ENCODE peak calls at places on chromosomes 16 and 17, in eight cellular contexts. One of them, this sample, is unnamed.

GRCh38 chr16:23080329-23080728 is 68.9 kb downstream of the USP31 start:
- DNase-seq in cerebellar nuclear complex: no peak
- DNase-seq in hypothalamus: no peak
- DNase-seq in suprapubic skin: no peak
- DNase-seq in fibroblast of mammary gland: no peak
- DNase-seq in ACHN: no peak
- DNase-seq in stimulated activated CD4-positive, alpha-beta T cell treated with anti-CD3 and anti-CD28 coated beads, Interleukin-1b, Interleukin-23, amount 100 ng/mL, for 24 hours: no peak
- DNase-seq in frontal cortex: no peak
- DNase-seq in this sample: no peak

GRCh38 chr17:57735707-57736106 is 9.4 kb downstream of the CCDC182 start:
- DNase-seq in hypothalamus: no peak
- DNase-seq in fibroblast of mammary gland: no peak
- DNase-seq in stimulated activated CD4-positive, alpha-beta T cell treated with anti-CD3 and anti-CD28 coated beads, Interleukin-1b, Interleukin-23, amount 100 ng/mL, for 24 hours: no peak
- DNase-seq in ACHN: peak
- DNase-seq in cerebellar nuclear complex: no peak
- DNase-seq in frontal cortex: no peak
- DNase-seq in suprapubic skin: no peak
- DNase-seq in this sample: no peak

GRCh38 chr16:89827383-89828198 is 684 bp upstream of the SPIRE2 start:
- DNase-seq in frontal cortex: no peak
- DNase-seq in stimulated activated CD4-positive, alpha-beta T cell treated with anti-CD3 and anti-CD28 coated beads, Interleukin-1b, Interleukin-23, amount 100 ng/mL, for 24 hours: no peak
- DNase-seq in cerebellar nuclear complex: no peak
- DNase-seq in hypothalamus: peak
- DNase-seq in fibroblast of mammary gland: peak
- DNase-seq in suprapubic skin: no peak
- DNase-seq in ACHN: peak
- DNase-seq in this sample: peak

GRCh38 chr16:66375451-66375850 is 9.0 kb downstream of the CDH5 start:
- DNase-seq in ACHN: no peak
- DNase-seq in hypothalamus: no peak
- DNase-seq in suprapubic skin: no peak
- DNase-seq in fibroblast of mammary gland: no peak
- DNase-seq in stimulated activated CD4-positive, alpha-beta T cell treated with anti-CD3 and anti-CD28 coated beads, Interleukin-1b, Interleukin-23, amount 100 ng/mL, for 24 hours: no peak
- DNase-seq in cerebellar nuclear complex: no peak
- DNase-seq in frontal cortex: no peak
- DNase-seq in this sample: no peak

GRCh38 chr16:15907863-15908478 is 19.6 kb upstream of the CEP20 start:
- DNase-seq in stimulated activated CD4-positive, alpha-beta T cell treated with anti-CD3 and anti-CD28 coated beads, Interleukin-1b, Interleukin-23, amount 100 ng/mL, for 24 hours: peak
- DNase-seq in cerebellar nuclear complex: no peak
- DNase-seq in frontal cortex: no peak
- DNase-seq in suprapubic skin: no peak
- DNase-seq in ACHN: peak
- DNase-seq in hypothalamus: no peak
- DNase-seq in fibroblast of mammary gland: peak
- DNase-seq in this sample: no peak

GRCh38 chr17:45889579-45889978 is 4.8 kb upstream of the MAPT start:
- DNase-seq in ACHN: no peak
- DNase-seq in stimulated activated CD4-positive, alpha-beta T cell treated with anti-CD3 and anti-CD28 coated beads, Interleukin-1b, Interleukin-23, amount 100 ng/mL, for 24 hours: no peak
- DNase-seq in hypothalamus: no peak
- DNase-seq in frontal cortex: no peak
- DNase-seq in cerebellar nuclear complex: no peak
- DNase-seq in fibroblast of mammary gland: no peak
- DNase-seq in suprapubic skin: no peak
- DNase-seq in this sample: no peak

GRCh38 chr17:72430611-72431432 is 310.0 kb downstream of the SOX9 start:
- DNase-seq in hypothalamus: no peak
- DNase-seq in ACHN: no peak
- DNase-seq in fibroblast of mammary gland: peak
- DNase-seq in cerebellar nuclear complex: no peak
- DNase-seq in stimulated activated CD4-positive, alpha-beta T cell treated with anti-CD3 and anti-CD28 coated beads, Interleukin-1b, Interleukin-23, amount 100 ng/mL, for 24 hours: no peak
- DNase-seq in frontal cortex: no peak
- DNase-seq in suprapubic skin: no peak
- DNase-seq in this sample: no peak

GRCh38 chr17:33871720-33872535 is 383.2 kb upstream of the CCL2 start:
- DNase-seq in ACHN: no peak
- DNase-seq in stimulated activated CD4-positive, alpha-beta T cell treated with anti-CD3 and anti-CD28 coated beads, Interleukin-1b, Interleukin-23, amount 100 ng/mL, for 24 hours: no peak
- DNase-seq in suprapubic skin: no peak
- DNase-seq in cerebellar nuclear complex: no peak
- DNase-seq in hypothalamus: no peak
- DNase-seq in frontal cortex: no peak
- DNase-seq in fibroblast of mammary gland: peak
- DNase-seq in this sample: no peak

GRCh38 chr16:84875846-84876245 is 56.1 kb downstream of the CRISPLD2 start:
- DNase-seq in frontal cortex: no peak
- DNase-seq in stimulated activated CD4-positive, alpha-beta T cell treated with anti-CD3 and anti-CD28 coated beads, Interleukin-1b, Interleukin-23, amount 100 ng/mL, for 24 hours: no peak
- DNase-seq in ACHN: no peak
- DNase-seq in cerebellar nuclear complex: no peak
- DNase-seq in suprapubic skin: no peak
- DNase-seq in hypothalamus: no peak
- DNase-seq in fibroblast of mammary gland: no peak
- DNase-seq in this sample: no peak

GRCh38 chr17:74190154-74190553 is 13.3 kb upstream of the RPL38 start:
- DNase-seq in frontal cortex: peak
- DNase-seq in ACHN: peak
- DNase-seq in stimulated activated CD4-positive, alpha-beta T cell treated with anti-CD3 and anti-CD28 coated beads, Interleukin-1b, Interleukin-23, amount 100 ng/mL, for 24 hours: no peak
- DNase-seq in hypothalamus: no peak
- DNase-seq in cerebellar nuclear complex: peak
- DNase-seq in fibroblast of mammary gland: peak
- DNase-seq in suprapubic skin: no peak
- DNase-seq in this sample: no peak

GRCh38 chr17:7046127-7046724 is 2.3 kb upstream of the SLC16A11 start:
- DNase-seq in hypothalamus: no peak
- DNase-seq in stimulated activated CD4-positive, alpha-beta T cell treated with anti-CD3 and anti-CD28 coated beads, Interleukin-1b, Interleukin-23, amount 100 ng/mL, for 24 hours: no peak
- DNase-seq in fibroblast of mammary gland: no peak
- DNase-seq in ACHN: no peak
- DNase-seq in frontal cortex: no peak
- DNase-seq in suprapubic skin: peak
- DNase-seq in cerebellar nuclear complex: peak
- DNase-seq in this sample: peak

GRCh38 chr17:2856727-2857126 is 60.5 kb downstream of the RAP1GAP2 start:
- DNase-seq in ACHN: no peak
- DNase-seq in stimulated activated CD4-positive, alpha-beta T cell treated with anti-CD3 and anti-CD28 coated beads, Interleukin-1b, Interleukin-23, amount 100 ng/mL, for 24 hours: no peak
- DNase-seq in fibroblast of mammary gland: no peak
- DNase-seq in cerebellar nuclear complex: no peak
- DNase-seq in frontal cortex: no peak
- DNase-seq in suprapubic skin: no peak
- DNase-seq in hypothalamus: no peak
- DNase-seq in this sample: no peak

GRCh38 chr16:75387951-75388350 is 45.4 kb downstream of the CFDP1 start:
- DNase-seq in cerebellar nuclear complex: no peak
- DNase-seq in ACHN: no peak
- DNase-seq in stimulated activated CD4-positive, alpha-beta T cell treated with anti-CD3 and anti-CD28 coated beads, Interleukin-1b, Interleukin-23, amount 100 ng/mL, for 24 hours: no peak
- DNase-seq in hypothalamus: no peak
- DNase-seq in suprapubic skin: no peak
- DNase-seq in frontal cortex: no peak
- DNase-seq in fibroblast of mammary gland: no peak
- DNase-seq in this sample: no peak

GRCh38 chr17:74235040-74235581 is 21.7 kb downstream of the TTYH2 start:
- DNase-seq in frontal cortex: peak
- DNase-seq in ACHN: no peak
- DNase-seq in fibroblast of mammary gland: no peak
- DNase-seq in suprapubic skin: no peak
- DNase-seq in hypothalamus: peak
- DNase-seq in stimulated activated CD4-positive, alpha-beta T cell treated with anti-CD3 and anti-CD28 coated beads, Interleukin-1b, Interleukin-23, amount 100 ng/mL, for 24 hours: no peak
- DNase-seq in cerebellar nuclear complex: no peak
- DNase-seq in this sample: no peak

GRCh38 chr16:67773569-67774456 is 32.5 kb downstream of the RANBP10 start:
- DNase-seq in suprapubic skin: no peak
- DNase-seq in ACHN: no peak
- DNase-seq in frontal cortex: no peak
- DNase-seq in stimulated activated CD4-positive, alpha-beta T cell treated with anti-CD3 and anti-CD28 coated beads, Interleukin-1b, Interleukin-23, amount 100 ng/mL, for 24 hours: no peak
- DNase-seq in hypothalamus: no peak
- DNase-seq in cerebellar nuclear complex: no peak
- DNase-seq in fibroblast of mammary gland: no peak
- DNase-seq in this sample: no peak

GRCh38 chr16:58418026-58418425 is 25.8 kb downstream of the GINS3 start:
- DNase-seq in suprapubic skin: no peak
- DNase-seq in stimulated activated CD4-positive, alpha-beta T cell treated with anti-CD3 and anti-CD28 coated beads, Interleukin-1b, Interleukin-23, amount 100 ng/mL, for 24 hours: no peak
- DNase-seq in cerebellar nuclear complex: no peak
- DNase-seq in hypothalamus: no peak
- DNase-seq in frontal cortex: no peak
- DNase-seq in fibroblast of mammary gland: no peak
- DNase-seq in ACHN: no peak
- DNase-seq in this sample: no peak

GRCh38 chr16:14020141-14020540 is 51.0 kb upstream of the MRTFB start:
- DNase-seq in frontal cortex: no peak
- DNase-seq in hypothalamus: no peak
- DNase-seq in stimulated activated CD4-positive, alpha-beta T cell treated with anti-CD3 and anti-CD28 coated beads, Interleukin-1b, Interleukin-23, amount 100 ng/mL, for 24 hours: no peak
- DNase-seq in ACHN: no peak
- DNase-seq in cerebellar nuclear complex: no peak
- DNase-seq in fibroblast of mammary gland: no peak
- DNase-seq in suprapubic skin: no peak
- DNase-seq in this sample: no peak

GRCh38 chr17:57544834-57545463 is 200.2 kb downstream of the CCDC182 start:
- DNase-seq in hypothalamus: no peak
- DNase-seq in ACHN: no peak
- DNase-seq in suprapubic skin: no peak
- DNase-seq in fibroblast of mammary gland: no peak
- DNase-seq in cerebellar nuclear complex: no peak
- DNase-seq in stimulated activated CD4-positive, alpha-beta T cell treated with anti-CD3 and anti-CD28 coated beads, Interleukin-1b, Interleukin-23, amount 100 ng/mL, for 24 hours: no peak
- DNase-seq in frontal cortex: no peak
- DNase-seq in this sample: no peak